ENCODE peak calls at places on chromosomes 5 and 9, in four cellular contexts. One of them, this sample, is unnamed.

GRCh38 chr9:87656485-87656884 is 69.4 kb upstream of the CTSL start:
- DNase-seq in H1: no peak
- DNase-seq in K562: no peak
- DNase-seq in HepG2: no peak
- DNase-seq in this sample: no peak

GRCh38 chr5:179405054-179405416 is 59.8 kb upstream of the ADAMTS2 start:
- DNase-seq in K562: no peak
- DNase-seq in HepG2: no peak
- DNase-seq in H1: peak
- DNase-seq in this sample: no peak

GRCh38 chr9:24257726-24258125 is 288.0 kb downstream of the IZUMO3 start:
- DNase-seq in HepG2: no peak
- DNase-seq in K562: no peak
- DNase-seq in H1: no peak
- DNase-seq in this sample: no peak

GRCh38 chr9:113516840-113517577 is 53.5 kb downstream of the RGS3 start:
- DNase-seq in K562: no peak
- DNase-seq in H1: no peak
- DNase-seq in HepG2: no peak
- DNase-seq in this sample: no peak

GRCh38 chr5:122163151-122164069 is 34.1 kb downstream of the ZNF474 start:
- DNase-seq in K562: no peak
- DNase-seq in HepG2: no peak
- DNase-seq in H1: no peak
- DNase-seq in this sample: no peak

GRCh38 chr5:150412319-150413175 is at the start of gene CD74:
- DNase-seq in HepG2: peak
- DNase-seq in H1: peak
- DNase-seq in K562: no peak
- DNase-seq in this sample: no peak

GRCh38 chr5:57499262-57500050 is 16.8 kb upstream of the ACTBL2 start:
- DNase-seq in H1: no peak
- DNase-seq in HepG2: peak
- DNase-seq in K562: peak
- DNase-seq in this sample: peak

GRCh38 chr5:134005415-134006118 is 792 bp upstream of the VDAC1 start:
- DNase-seq in H1: peak
- DNase-seq in HepG2: no peak
- DNase-seq in K562: peak
- DNase-seq in this sample: no peak

GRCh38 chr5:105508519-105508918 is 1945.9 kb upstream of the NUDT12 start:
- DNase-seq in H1: no peak
- DNase-seq in HepG2: no peak
- DNase-seq in K562: no peak
- DNase-seq in this sample: no peak

DNA sequence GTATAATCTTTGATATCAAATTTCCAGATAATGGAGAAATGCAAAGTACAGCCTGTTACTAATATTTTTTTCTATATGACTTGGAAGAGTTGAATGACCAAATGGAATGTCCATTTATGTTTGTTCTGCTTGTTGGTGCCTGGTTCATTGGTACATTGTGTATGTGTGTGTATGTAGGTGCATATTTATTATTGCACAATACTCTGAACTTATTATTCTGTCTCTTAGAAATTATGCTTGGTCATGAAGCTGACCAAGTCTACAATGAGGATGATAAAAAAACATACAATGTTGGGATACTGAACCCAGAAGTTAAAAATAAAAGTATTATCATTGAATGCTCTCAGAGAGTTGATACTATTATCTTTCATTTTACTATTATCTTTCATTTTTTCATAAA is 706.3 kb downstream of the KCTD16 start:
- DNase-seq in K562: no peak
- DNase-seq in H1: no peak
- DNase-seq in HepG2: no peak
- DNase-seq in this sample: no peak
- TF ChIP-seq POLR2AphosphoS5 in K562: no peak
- TF ChIP-seq POLR2AphosphoS5 in H1: no peak
- TF ChIP-seq POLR2AphosphoS5 in HepG2: no peak
- TF ChIP-seq POLR2AphosphoS5 in this sample: no peak

DNA sequence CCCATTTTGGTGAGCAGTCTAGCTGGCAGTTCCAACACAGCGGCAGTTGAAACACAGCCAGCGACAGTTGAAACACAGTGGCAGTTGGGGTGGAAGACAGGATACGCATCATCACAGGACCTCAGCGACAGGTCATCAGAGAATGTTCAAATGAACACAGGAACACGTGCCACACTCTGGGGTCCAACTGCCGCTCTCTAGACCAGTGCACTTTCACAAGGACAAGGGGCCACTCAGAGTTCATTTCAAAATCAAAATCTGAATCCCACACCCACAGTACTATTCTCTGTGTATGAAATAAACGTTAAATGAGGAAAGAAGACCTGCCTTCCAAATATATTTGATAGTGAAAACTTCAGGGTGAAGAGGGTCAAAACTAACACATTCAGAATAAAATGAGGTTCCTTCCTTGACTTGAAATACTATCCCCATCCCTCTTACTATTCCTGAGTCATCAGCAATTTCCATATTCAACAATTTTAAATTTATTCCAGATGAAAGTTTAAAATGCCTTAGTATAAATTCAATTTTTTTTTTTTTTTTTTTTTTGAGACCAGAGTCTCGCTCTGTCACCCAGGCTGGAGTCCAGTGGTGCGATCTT is 53.0 kb upstream of the SIMC1 start:
- DNase-seq in H1: no peak
- DNase-seq in K562: peak
- DNase-seq in HepG2: no peak
- DNase-seq in this sample: no peak
- TF ChIP-seq ZNF274 in H1: no peak
- TF ChIP-seq ZNF274 in K562: no peak
- TF ChIP-seq ZNF274 in HepG2: no peak
- TF ChIP-seq ZNF274 in this sample: no peak

DNA sequence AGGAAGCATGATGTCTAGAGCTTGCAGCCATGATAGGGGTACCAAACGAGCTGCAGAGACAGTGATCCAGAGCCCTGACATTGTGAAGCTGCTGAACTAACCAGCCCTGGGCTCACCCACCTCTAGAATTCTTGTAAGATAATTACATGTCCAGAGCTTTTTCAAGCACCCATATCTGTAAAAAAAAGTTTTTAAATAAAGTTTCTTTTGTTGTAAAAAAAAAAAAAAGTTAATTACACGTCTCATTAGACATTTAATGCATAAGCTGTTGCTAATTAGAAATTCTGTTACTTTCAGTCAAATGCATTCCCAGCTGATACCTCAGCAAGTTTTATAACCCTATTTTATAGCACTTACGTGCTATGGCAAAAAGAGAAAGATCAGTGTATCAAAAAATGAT is 65.6 kb downstream of the C9orf85 start:
- DNase-seq in H1: no peak
- DNase-seq in HepG2: no peak
- DNase-seq in K562: no peak
- DNase-seq in this sample: no peak
- TF ChIP-seq FOSL1 in H1: no peak
- TF ChIP-seq FOSL1 in HepG2: no peak
- TF ChIP-seq FOSL1 in K562: no peak
- TF ChIP-seq FOSL1 in this sample: no peak

GRCh38 chr9:99353408-99353807 is 131.3 kb downstream of the SEC61B start:
- DNase-seq in HepG2: no peak
- DNase-seq in H1: no peak
- DNase-seq in K562: no peak
- DNase-seq in this sample: no peak
- TF ChIP-seq POLR2AphosphoS5 in HepG2: no peak
- TF ChIP-seq POLR2AphosphoS5 in H1: no peak
- TF ChIP-seq POLR2AphosphoS5 in K562: no peak
- TF ChIP-seq POLR2AphosphoS5 in this sample: no peak

GRCh38 chr5:168443950-168444700 is 42.1 kb upstream of the RARS1 start:
- DNase-seq in HepG2: no peak
- DNase-seq in K562: no peak
- DNase-seq in H1: no peak
- DNase-seq in this sample: no peak
- TF ChIP-seq ZNF274 in HepG2: no peak
- TF ChIP-seq ZNF274 in K562: no peak
- TF ChIP-seq ZNF274 in H1: no peak
- TF ChIP-seq ZNF274 in this sample: no peak

DNA sequence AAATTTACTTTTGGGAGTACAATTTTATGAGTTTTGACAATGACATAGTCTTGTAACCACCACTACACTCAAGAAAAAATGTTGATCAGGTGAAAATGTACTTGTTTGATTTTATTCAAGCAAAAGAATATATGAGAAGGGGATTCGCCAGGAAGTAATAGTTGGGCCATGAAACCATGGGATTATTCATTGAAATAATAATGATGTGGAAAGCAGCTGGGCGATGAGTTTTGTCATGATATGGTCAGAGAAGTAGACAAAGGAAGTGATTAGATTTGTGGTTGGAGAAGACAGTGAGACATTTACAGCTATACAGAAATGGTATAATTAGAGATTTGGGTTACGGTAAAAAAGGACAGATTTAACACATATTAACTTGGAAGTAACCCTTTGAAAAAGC is 11.2 kb downstream of the HMGCR start:
- DNase-seq in H1: no peak
- DNase-seq in HepG2: no peak
- DNase-seq in K562: no peak
- DNase-seq in this sample: no peak
- TF ChIP-seq FOSL1 in H1: no peak
- TF ChIP-seq FOSL1 in HepG2: no peak
- TF ChIP-seq FOSL1 in K562: no peak
- TF ChIP-seq FOSL1 in this sample: no peak